ENCODE peak calls at places on chromosome 22, in six cellular contexts. One of them, this sample, is unnamed.

GRCh38 chr22:20857247-20857643 is 1.4 kb downstream of the PI4KA start:
- DNase-seq in NCI-H2029 treated with DMSO at 0.1 percent for 48 hours: no peak
- DNase-seq in prostate gland: no peak
- DNase-seq in body of pancreas: no peak
- DNase-seq in HTR-8/SVneo: no peak
- DNase-seq in NCI-H2081: no peak
- DNase-seq in this sample: no peak

GRCh38 chr22:44584256-44584902 is 86.3 kb upstream of the RTL6 start:
- DNase-seq in NCI-H2029 treated with DMSO at 0.1 percent for 48 hours: no peak
- DNase-seq in prostate gland: no peak
- DNase-seq in body of pancreas: no peak
- DNase-seq in HTR-8/SVneo: no peak
- DNase-seq in NCI-H2081: no peak
- DNase-seq in this sample: no peak

GRCh38 chr22:27213766-27214581 is 556.6 kb downstream of the MIAT start:
- DNase-seq in NCI-H2029 treated with DMSO at 0.1 percent for 48 hours: no peak
- DNase-seq in prostate gland: no peak
- DNase-seq in body of pancreas: peak
- DNase-seq in HTR-8/SVneo: no peak
- DNase-seq in NCI-H2081: no peak
- DNase-seq in this sample: no peak

GRCh38 chr22:31790240-31790639 is 36.4 kb downstream of the DEPDC5 start:
- DNase-seq in NCI-H2029 treated with DMSO at 0.1 percent for 48 hours: peak
- DNase-seq in prostate gland: no peak
- DNase-seq in body of pancreas: no peak
- DNase-seq in HTR-8/SVneo: no peak
- DNase-seq in NCI-H2081: no peak
- DNase-seq in this sample: no peak

GRCh38 chr22:37045958-37046357 is 5.6 kb upstream of the KCTD17 start:
- DNase-seq in NCI-H2029 treated with DMSO at 0.1 percent for 48 hours: no peak
- DNase-seq in prostate gland: no peak
- DNase-seq in body of pancreas: no peak
- DNase-seq in HTR-8/SVneo: peak
- DNase-seq in NCI-H2081: no peak
- DNase-seq in this sample: no peak

GRCh38 chr22:19884161-19884953 is 29.7 kb upstream of the GNB1L start:
- DNase-seq in NCI-H2029 treated with DMSO at 0.1 percent for 48 hours: no peak
- DNase-seq in prostate gland: no peak
- DNase-seq in body of pancreas: no peak
- DNase-seq in HTR-8/SVneo: no peak
- DNase-seq in NCI-H2081: no peak
- DNase-seq in this sample: no peak

GRCh38 chr22:38213319-38214247 is 11.8 kb downstream of the MAFF start:
- DNase-seq in NCI-H2029 treated with DMSO at 0.1 percent for 48 hours: no peak
- DNase-seq in prostate gland: no peak
- DNase-seq in body of pancreas: peak
- DNase-seq in HTR-8/SVneo: no peak
- DNase-seq in NCI-H2081: no peak
- DNase-seq in this sample: no peak

GRCh38 chr22:19085233-19086043 is 36.8 kb downstream of the DGCR2 start:
- DNase-seq in NCI-H2029 treated with DMSO at 0.1 percent for 48 hours: no peak
- DNase-seq in prostate gland: no peak
- DNase-seq in body of pancreas: no peak
- DNase-seq in HTR-8/SVneo: no peak
- DNase-seq in NCI-H2081: no peak
- DNase-seq in this sample: no peak

GRCh38 chr22:48663297-48663696 is 1164.4 kb downstream of the BRD1 start:
- DNase-seq in NCI-H2029 treated with DMSO at 0.1 percent for 48 hours: no peak
- DNase-seq in prostate gland: no peak
- DNase-seq in body of pancreas: no peak
- DNase-seq in HTR-8/SVneo: no peak
- DNase-seq in NCI-H2081: no peak
- DNase-seq in this sample: no peak

GRCh38 chr22:40463017-40463631 is 92.7 kb downstream of the SGSM3 start:
- DNase-seq in NCI-H2029 treated with DMSO at 0.1 percent for 48 hours: no peak
- DNase-seq in prostate gland: no peak
- DNase-seq in body of pancreas: peak
- DNase-seq in HTR-8/SVneo: no peak
- DNase-seq in NCI-H2081: no peak
- DNase-seq in this sample: no peak

GRCh38 chr22:22520020-22520656 is at the start of gene ZNF280A:
- DNase-seq in NCI-H2029 treated with DMSO at 0.1 percent for 48 hours: no peak
- DNase-seq in prostate gland: no peak
- DNase-seq in body of pancreas: no peak
- DNase-seq in HTR-8/SVneo: no peak
- DNase-seq in NCI-H2081: no peak
- DNase-seq in this sample: no peak

GRCh38 chr22:24325105-24325757 is 54.6 kb downstream of the SPECC1L start:
- DNase-seq in NCI-H2029 treated with DMSO at 0.1 percent for 48 hours: no peak
- DNase-seq in prostate gland: peak
- DNase-seq in body of pancreas: peak
- DNase-seq in HTR-8/SVneo: peak
- DNase-seq in NCI-H2081: no peak
- DNase-seq in this sample: no peak

GRCh38 chr22:20423636-20424511 is 13.8 kb downstream of the SCARF2 start:
- DNase-seq in NCI-H2029 treated with DMSO at 0.1 percent for 48 hours: no peak
- DNase-seq in prostate gland: no peak
- DNase-seq in body of pancreas: no peak
- DNase-seq in HTR-8/SVneo: no peak
- DNase-seq in NCI-H2081: no peak
- DNase-seq in this sample: no peak

GRCh38 chr22:30720263-30720837 is 25.7 kb downstream of the OSBP2 start:
- DNase-seq in NCI-H2029 treated with DMSO at 0.1 percent for 48 hours: no peak
- DNase-seq in prostate gland: no peak
- DNase-seq in body of pancreas: no peak
- DNase-seq in HTR-8/SVneo: no peak
- DNase-seq in NCI-H2081: no peak
- DNase-seq in this sample: no peak

GRCh38 chr22:31104869-31105268 is 2.5 kb downstream of the SELENOM start:
- DNase-seq in NCI-H2029 treated with DMSO at 0.1 percent for 48 hours: no peak
- DNase-seq in prostate gland: no peak
- DNase-seq in body of pancreas: no peak
- DNase-seq in HTR-8/SVneo: no peak
- DNase-seq in NCI-H2081: no peak
- DNase-seq in this sample: no peak

GRCh38 chr22:26502688-26503561 is 9.3 kb downstream of the TFIP11 start:
- DNase-seq in NCI-H2029 treated with DMSO at 0.1 percent for 48 hours: peak
- DNase-seq in prostate gland: no peak
- DNase-seq in body of pancreas: peak
- DNase-seq in HTR-8/SVneo: peak
- DNase-seq in NCI-H2081: no peak
- DNase-seq in this sample: no peak

GRCh38 chr22:21775061-21775460 is 39.5 kb upstream of the YPEL1 start:
- DNase-seq in NCI-H2029 treated with DMSO at 0.1 percent for 48 hours: no peak
- DNase-seq in prostate gland: no peak
- DNase-seq in body of pancreas: no peak
- DNase-seq in HTR-8/SVneo: no peak
- DNase-seq in NCI-H2081: no peak
- DNase-seq in this sample: no peak

GRCh38 chr22:46777609-46777970 is 15.1 kb downstream of the TBC1D22A start:
- DNase-seq in NCI-H2029 treated with DMSO at 0.1 percent for 48 hours: no peak
- DNase-seq in prostate gland: no peak
- DNase-seq in body of pancreas: peak
- DNase-seq in HTR-8/SVneo: no peak
- DNase-seq in NCI-H2081: no peak
- DNase-seq in this sample: peak

GRCh38 chr22:27517361-27517760 is 284.2 kb downstream of the MN1 start:
- DNase-seq in NCI-H2029 treated with DMSO at 0.1 percent for 48 hours: no peak
- DNase-seq in prostate gland: no peak
- DNase-seq in body of pancreas: no peak
- DNase-seq in HTR-8/SVneo: no peak
- DNase-seq in NCI-H2081: no peak
- DNase-seq in this sample: no peak

GRCh38 chr22:38441620-38442287 is 13.2 kb downstream of the KCNJ4 start:
- DNase-seq in NCI-H2029 treated with DMSO at 0.1 percent for 48 hours: no peak
- DNase-seq in prostate gland: no peak
- DNase-seq in body of pancreas: no peak
- DNase-seq in HTR-8/SVneo: no peak
- DNase-seq in NCI-H2081: no peak
- DNase-seq in this sample: no peak

GRCh38 chr22:28976588-28976987 is 85.0 kb downstream of the C22orf31 start:
- DNase-seq in NCI-H2029 treated with DMSO at 0.1 percent for 48 hours: no peak
- DNase-seq in prostate gland: no peak
- DNase-seq in body of pancreas: no peak
- DNase-seq in HTR-8/SVneo: peak
- DNase-seq in NCI-H2081: no peak
- DNase-seq in this sample: no peak

GRCh38 chr22:43200031-43200430 is 13.1 kb upstream of the TTLL12 start:
- DNase-seq in NCI-H2029 treated with DMSO at 0.1 percent for 48 hours: no peak
- DNase-seq in prostate gland: no peak
- DNase-seq in body of pancreas: no peak
- DNase-seq in HTR-8/SVneo: no peak
- DNase-seq in NCI-H2081: no peak
- DNase-seq in this sample: no peak

GRCh38 chr22:19810381-19811141 is 44.1 kb downstream of the GNB1L start:
- DNase-seq in NCI-H2029 treated with DMSO at 0.1 percent for 48 hours: no peak
- DNase-seq in prostate gland: no peak
- DNase-seq in body of pancreas: no peak
- DNase-seq in HTR-8/SVneo: peak
- DNase-seq in NCI-H2081: no peak
- DNase-seq in this sample: no peak

This sample was measured in NCI-H345.